ENCODE peak calls at places on chromosomes 16 and 17, in four cellular contexts. H is left ventricle myocardium inferior, M is heart left ventricle, Z is aorta. C is an unnamed sample. For H3K9me3, the result is how much of the 10 kb centered on the place peaks cover.

GRCh38 chr17:38361700-38362465 is 10.2 kb downstream of the SOCS7 start:
- DNase-seq in H (no peak), M (no peak), Z (no peak), C (no peak)

GRCh38 chr16:4290236-4290830 is 17.5 kb upstream of the TFAP4 start:
- DNase-seq in H (no peak), M (no peak), Z (no peak), C (no peak)

GRCh38 chr16:82047787-82048186 is 12.7 kb downstream of the HSD17B2 start:
- DNase-seq in H (no peak), M (no peak), Z (no peak), C (no peak)

GRCh38 chr17:77571562-77571981 is 386.9 kb upstream of the TNRC6C start:
- DNase-seq in H (no peak), M (no peak), Z (peak), C (no peak)

GRCh38 chr16:1265826-1266225 is 10.0 kb downstream of the TPSD1 start:
- DNase-seq in H (no peak), M (no peak), Z (no peak), C (no peak)

GRCh38 chr16:2194852-2195315 is 1.5 kb downstream of the CASKIN1 start:
- DNase-seq in H (no peak), M (no peak), Z (no peak), C (no peak)

GRCh38 chr16:11556945-11557720 is 29.6 kb downstream of the LITAF start:
- DNase-seq in H (no peak), M (no peak), Z (no peak), C (no peak)

GRCh38 chr17:40522250-40522960 is 21.0 kb upstream of the TNS4 start:
- DNase-seq in H (no peak), M (no peak), Z (peak), C (no peak)

GRCh38 chr16:149024-149675 is 3.3 kb upstream of the HBZ start:
- DNase-seq in H (no peak), M (no peak), Z (peak), C (no peak)

GRCh38 chr17:4448197-4448980 is 14.6 kb downstream of the SPNS3 start:
- DNase-seq in H (no peak), M (no peak), Z (no peak), C (no peak)

GRCh38 chr17:9644910-9645751 is at the start of gene USP43:
- DNase-seq in H (no peak), M (no peak), Z (no peak), C (no peak)

GRCh38 chr16:35636831-35637230 is 2177.4 kb downstream of the TP53TG3F start:
- DNase-seq in H (no peak), M (no peak), Z (no peak), C (no peak)
- H3K9me3 ChIP-seq in H (under half), M (under half), Z (under half), C (under half)

GRCh38 chr16:64687796-64688195 is 434.1 kb downstream of the CDH11 start:
- DNase-seq in H (no peak), M (no peak), Z (no peak), C (no peak)
- H3K9me3 ChIP-seq in H (under half), M (under half), Z (under half), C (under half)

GRCh38 chr17:83162035-83162745 is 82.8 kb downstream of the METRNL start:
- DNase-seq in H (no peak), M (no peak), Z (peak), C (no peak)
- H3K9me3 ChIP-seq in H (under half), M (under half), Z (under half), C (under half)

GRCh38 chr16:35148748-35149147 is 1689.3 kb downstream of the TP53TG3F start:
- DNase-seq in H (no peak), M (no peak), Z (no peak), C (no peak)
- H3K9me3 ChIP-seq in H (under half), M (under half), Z (under half), C (under half)

GRCh38 chr17:75181608-75182318 is 996 bp downstream of the SUMO2 start:
- DNase-seq in H (peak), M (no peak), Z (no peak), C (no peak)

GRCh38 chr17:75182319-75182568 is 515 bp downstream of the SUMO2 start:
- DNase-seq in H (no peak), M (peak), Z (peak), C (no peak)

GRCh38 chr17:75181110-75181509 is 1.6 kb downstream of the SUMO2 start:
- DNase-seq in H (no peak), M (no peak), Z (no peak), C (no peak)

GRCh38 chr17:75183999-75184884 is 1.5 kb upstream of the SUMO2 start:
- DNase-seq in H (no peak), M (no peak), Z (peak), C (no peak)

GRCh38 chr17:75182569-75183436 is at the start of gene SUMO2:
- DNase-seq in H (peak), M (peak), Z (peak), C (peak)
- H3K9me3 ChIP-seq in H (under half), M (under half), Z (under half), C (under half)

GRCh38 chr16:34758835-34759234 is 1299.4 kb downstream of the TP53TG3F start:
- DNase-seq in H (no peak), M (no peak), Z (no peak), C (no peak)
- H3K9me3 ChIP-seq in H (half or more), M (half or more), Z (under half), C (half or more)

DNA sequence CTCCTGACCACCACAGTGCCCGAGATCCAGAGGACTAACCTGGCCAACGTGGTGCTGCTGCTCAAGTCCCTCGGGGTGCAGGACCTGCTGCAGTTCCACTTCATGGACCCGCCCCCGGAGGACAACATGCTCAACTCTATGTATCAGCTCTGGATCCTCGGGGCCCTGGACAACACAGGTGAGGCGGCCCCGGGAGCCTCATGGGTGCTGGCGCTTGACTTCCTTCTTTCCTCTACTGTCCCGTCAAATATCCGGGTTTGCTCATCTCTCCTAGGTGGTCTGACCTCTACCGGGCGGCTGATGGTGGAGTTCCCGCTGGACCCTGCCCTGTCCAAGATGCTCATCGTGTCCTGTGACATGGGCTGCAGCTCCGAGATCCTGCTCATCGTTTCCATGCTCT is 13.7 kb downstream of the DHX38 start:
- DNase-seq in H (no peak), M (no peak), Z (no peak), C (no peak)
- H3K9me3 ChIP-seq in H (under half), M (under half), Z (under half), C (under half)

GRCh38 chr16:35788381-35788780 is 2329.0 kb downstream of the TP53TG3F start:
- DNase-seq in H (no peak), M (peak), Z (no peak), C (no peak)
- H3K9me3 ChIP-seq in H (under half), M (under half), Z (under half), C (under half)

DNA sequence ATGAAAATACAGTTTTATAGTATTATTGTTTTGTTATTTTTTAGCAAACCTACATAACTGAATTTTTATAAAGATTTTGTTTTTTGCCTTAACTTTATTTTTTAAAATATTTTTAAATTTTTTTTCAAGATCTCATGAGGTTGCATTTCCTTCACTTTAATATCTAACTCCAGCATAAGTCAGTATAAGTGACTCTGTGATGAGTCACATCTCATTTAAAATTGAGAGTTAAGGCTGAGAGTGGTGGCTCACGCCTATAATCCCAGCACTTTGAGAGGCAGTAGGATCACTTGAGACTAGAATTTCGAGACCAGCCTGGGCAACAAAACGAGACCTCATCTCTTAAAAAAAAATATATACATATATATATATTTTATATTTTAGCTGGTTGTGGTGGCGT is 44.0 kb downstream of the NLK start:
- DNase-seq in H (no peak), M (no peak), Z (no peak), C (no peak)
- H3K9me3 ChIP-seq in H (under half), M (under half), Z (under half), C (under half)